ENCODE peak calls at places on chromosome 2, in six cellular contexts. W, T, R, B, D and Q are unnamed samples.
A peak's percentile ranks its signal among the peaks of the same experiment; 100 is the strongest.

GRCh38 chr2:1675633-1676032 is 68.7 kb downstream of the PXDN start:
- DNase-seq in D (no peak), T (peak; percentile 64), R (no peak), B (peak; percentile 99), W (no peak), Q (no peak)

GRCh38 chr2:198004921-198005829 is 200.8 kb downstream of the PLCL1 start:
- DNase-seq in D (no peak), B (no peak), R (no peak), T (no peak), W (no peak), Q (no peak)

GRCh38 chr2:120620025-120620793 is 115.5 kb upstream of the GLI2 start:
- DNase-seq in R (no peak), T (no peak), B (peak; percentile 99), W (no peak), D (no peak), Q (no peak)

GRCh38 chr2:22737144-22737543 is 647.8 kb upstream of the KLHL29 start:
- DNase-seq in R (no peak), W (no peak), T (no peak), B (no peak), D (no peak), Q (no peak)

GRCh38 chr2:129334128-129334527 is 645.3 kb upstream of the RAB6C start:
- DNase-seq in B (no peak), D (no peak), R (no peak), W (no peak), T (no peak), Q (no peak)

GRCh38 chr2:70806620-70807019 is 13.8 kb downstream of the CLEC4F start:
- DNase-seq in W (no peak), B (no peak), R (no peak), T (no peak), D (no peak), Q (no peak)

GRCh38 chr2:31526946-31527345 is 53.8 kb downstream of the SRD5A2 start:
- DNase-seq in W (no peak), D (no peak), R (no peak), B (no peak), T (no peak), Q (no peak)

GRCh38 chr2:74004212-74005182 is 19.8 kb downstream of the TET3 start:
- DNase-seq in B (no peak), T (no peak), D (peak; percentile 81), W (no peak), R (no peak), Q (no peak)

GRCh38 chr2:109471656-109472055 is 142.1 kb downstream of the SEPTIN10 start:
- DNase-seq in R (no peak), W (no peak), B (no peak), T (no peak), D (peak; percentile 51), Q (no peak)

GRCh38 chr2:196201229-196201998 is 30.0 kb upstream of the STK17B start:
- DNase-seq in W (no peak), R (no peak), T (no peak), B (no peak), D (no peak), Q (no peak)

GRCh38 chr2:23823863-23824262 is 103.1 kb downstream of the ATAD2B start:
- DNase-seq in W (no peak), T (no peak), B (no peak), D (no peak), R (no peak), Q (no peak)

GRCh38 chr2:100870652-100871531 is 51.0 kb downstream of the NPAS2 start:
- DNase-seq in R (no peak), D (no peak), T (no peak), B (no peak), W (no peak), Q (peak; percentile 40)

GRCh38 chr2:179770029-179770428 is 91.4 kb downstream of the ZNF385B start:
- DNase-seq in D (no peak), B (no peak), W (no peak), R (no peak), T (no peak), Q (no peak)

GRCh38 chr2:27903649-27904544 is 13.4 kb downstream of the BABAM2 start:
- DNase-seq in R (no peak), T (no peak), B (peak; percentile 80), W (no peak), D (no peak), Q (no peak)

DNA sequence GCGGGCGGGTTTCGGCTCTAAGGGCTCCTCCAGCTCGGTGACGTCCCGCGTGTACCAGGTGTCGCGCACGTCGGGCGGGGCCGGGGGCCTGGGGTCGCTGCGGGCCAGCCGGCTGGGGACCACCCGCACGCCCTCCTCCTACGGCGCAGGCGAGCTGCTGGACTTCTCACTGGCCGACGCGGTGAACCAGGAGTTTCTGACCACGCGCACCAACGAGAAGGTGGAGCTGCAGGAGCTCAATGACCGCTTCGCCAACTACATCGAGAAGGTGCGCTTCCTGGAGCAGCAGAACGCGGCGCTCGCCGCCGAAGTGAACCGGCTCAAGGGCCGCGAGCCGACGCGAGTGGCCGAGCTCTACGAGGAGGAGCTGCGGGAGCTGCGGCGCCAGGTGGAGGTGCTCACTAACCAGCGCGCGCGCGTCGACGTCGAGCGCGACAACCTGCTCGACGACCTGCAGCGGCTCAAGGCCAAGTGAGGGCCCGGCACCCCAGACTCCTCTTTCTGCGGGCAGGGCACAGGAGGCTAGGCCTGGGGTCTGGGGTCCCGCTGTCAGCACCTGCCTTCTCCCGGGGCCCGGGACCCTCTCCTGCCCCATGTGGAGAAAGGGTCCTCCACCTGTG is 503 bp downstream of the DES start:
- DNase-seq in B (no peak), R (no peak), W (no peak), D (no peak), T (no peak), Q (no peak)
- H3K4me3 ChIP-seq in B (no peak overlapping the region), R (no peak overlapping the region), W (no peak overlapping the region), D (no peak overlapping the region), T (peak overlapping the region; percentile 32), Q (no peak overlapping the region)

GRCh38 chr2:241269707-241270520 is 45.6 kb downstream of the HDLBP start:
- DNase-seq in D (no peak), T (no peak), B (no peak), R (no peak), W (no peak), Q (no peak)
- H3K4me3 ChIP-seq in D (no peak overlapping the region), T (no peak overlapping the region), B (no peak overlapping the region), R (no peak overlapping the region), W (no peak overlapping the region), Q (no peak overlapping the region)

GRCh38 chr2:9539530-9539929 is 16.1 kb downstream of the ADAM17 start:
- DNase-seq in D (no peak), W (no peak), T (no peak), B (no peak), R (no peak), Q (no peak)
- H3K4me3 ChIP-seq in D (no peak overlapping the region), W (no peak overlapping the region), T (peak overlapping the region; percentile 21), B (no peak overlapping the region), R (no peak overlapping the region), Q (no peak overlapping the region)

GRCh38 chr2:12606472-12607000 is 110.2 kb upstream of the TRIB2 start:
- DNase-seq in W (peak; percentile 70), T (no peak), B (no peak), R (no peak), D (no peak), Q (no peak)
- H3K4me3 ChIP-seq in W (no peak overlapping the region), T (no peak overlapping the region), B (no peak overlapping the region), R (no peak overlapping the region), D (no peak overlapping the region), Q (no peak overlapping the region)

DNA sequence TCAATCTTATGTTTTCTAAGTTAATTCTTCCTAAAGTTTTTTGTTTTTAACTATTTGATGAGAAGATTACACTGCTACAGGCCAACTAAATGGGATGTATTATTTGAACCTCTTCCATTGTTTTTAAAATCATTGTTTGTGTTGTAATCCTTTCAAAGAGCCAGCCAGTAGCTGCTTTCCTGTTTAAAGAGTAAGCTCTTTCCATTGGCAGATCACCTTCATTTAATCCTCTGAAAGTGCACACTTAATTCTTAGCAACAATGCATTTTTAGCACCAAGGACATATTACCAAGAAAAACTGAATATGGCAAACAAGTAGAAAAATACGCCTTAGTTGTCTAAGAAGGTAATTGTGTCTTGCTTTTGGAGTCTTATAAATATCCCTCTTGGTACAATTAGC is 54.0 kb downstream of the MEIS1 start:
- DNase-seq in W (no peak), T (no peak), B (no peak), D (no peak), R (no peak), Q (no peak)
- H3K4me3 ChIP-seq in W (no peak overlapping the region), T (no peak overlapping the region), B (no peak overlapping the region), D (peak overlapping the region; percentile 25), R (no peak overlapping the region), Q (no peak overlapping the region)

GRCh38 chr2:37318401-37318800 is 6.2 kb downstream of the PRKD3 start:
- DNase-seq in D (no peak), T (no peak), B (peak; percentile 13), W (no peak), R (no peak), Q (no peak)

GRCh38 chr2:37317746-37318145 is 6.9 kb downstream of the PRKD3 start:
- DNase-seq in D (no peak), T (no peak), B (peak; percentile 6), R (no peak), W (no peak), Q (no peak)

GRCh38 chr2:37319754-37320609 is 4.7 kb downstream of the PRKD3 start:
- DNase-seq in B (no peak), D (no peak), R (no peak), T (no peak), W (no peak), Q (no peak)

GRCh38 chr2:37316181-37316580 is 8.5 kb downstream of the PRKD3 start:
- DNase-seq in R (no peak), W (no peak), D (no peak), B (no peak), T (no peak), Q (no peak)

GRCh38 chr2:37315364-37315763 is 9.3 kb downstream of the PRKD3 start:
- DNase-seq in R (no peak), T (no peak), B (no peak), D (no peak), W (no peak), Q (no peak)
- H3K4me3 ChIP-seq in R (no peak overlapping the region), T (no peak overlapping the region), B (no peak overlapping the region), D (no peak overlapping the region), W (no peak overlapping the region), Q (no peak overlapping the region)